ENCODE peak calls at places on chromosome 18, in four cellular contexts. K, O, D and S are unnamed samples. For H3K36me3, the result is how much of the 10 kb centered on the place peaks cover.

GRCh38 chr18:3726241-3726951 is 276.4 kb downstream of the TGIF1 start:
- DNase-seq in D (no peak), K (no peak), O (no peak), S (no peak)

GRCh38 chr18:35095983-35096676 is 54.9 kb downstream of the MAPRE2 start:
- DNase-seq in O (no peak), K (no peak), D (no peak), S (no peak)

GRCh38 chr18:28041366-28041765 is 135.6 kb downstream of the CDH2 start:
- DNase-seq in D (no peak), K (no peak), O (no peak), S (no peak)

GRCh38 chr18:54647176-54647575 is 56.1 kb downstream of the DYNAP start:
- DNase-seq in D (no peak), K (no peak), O (no peak), S (no peak)

GRCh38 chr18:74444104-74444503 is 13.0 kb downstream of the DIPK1C start:
- DNase-seq in K (no peak), D (no peak), O (no peak), S (no peak)

GRCh38 chr18:54192415-54192814 is 32.1 kb downstream of the MBD2 start:
- DNase-seq in K (no peak), O (no peak), D (no peak), S (no peak)

GRCh38 chr18:76482971-76483691 is 11.9 kb downstream of the ZNF516 start:
- DNase-seq in D (no peak), K (no peak), O (no peak), S (no peak)

GRCh38 chr18:63161032-63161727 is 158.4 kb downstream of the BCL2 start:
- DNase-seq in D (no peak), K (no peak), O (no peak), S (no peak)

GRCh38 chr18:68507781-68508180 is 207.1 kb downstream of the TMX3 start:
- DNase-seq in D (no peak), K (no peak), O (no peak), S (no peak)

GRCh38 chr18:46400449-46400848 is 256.6 kb downstream of the LOXHD1 start:
- DNase-seq in O (no peak), K (no peak), D (no peak), S (no peak)

GRCh38 chr18:28884304-28884703 is 707.4 kb upstream of the CDH2 start:
- DNase-seq in K (no peak), O (no peak), D (no peak), S (no peak)

GRCh38 chr18:52313213-52313612 is 26.8 kb upstream of the DCC start:
- DNase-seq in D (no peak), O (no peak), K (no peak), S (no peak)

GRCh38 chr18:56747857-56748256 is 96.7 kb downstream of the WDR7 start:
- DNase-seq in K (no peak), D (no peak), O (no peak), S (no peak)

GRCh38 chr18:6722680-6723079 is 6.8 kb upstream of the ARHGAP28 start:
- DNase-seq in K (no peak), O (no peak), D (no peak), S (peak)

GRCh38 chr18:22170421-22171262 is 1.3 kb downstream of the GATA6 start:
- DNase-seq in D (peak), O (no peak), K (peak), S (peak)

GRCh38 chr18:53941601-53942335 is 282.7 kb downstream of the MBD2 start:
- DNase-seq in D (no peak), K (no peak), O (no peak), S (no peak)

GRCh38 chr18:13500891-13501887 is 225.2 kb downstream of the FAM210A start:
- DNase-seq in O (peak), D (peak), K (no peak), S (no peak)

GRCh38 chr18:40159141-40160017 is 1795.7 kb upstream of the PIK3C3 start:
- DNase-seq in D (no peak), O (no peak), K (no peak), S (peak)

GRCh38 chr18:51278045-51278649 is 80.7 kb upstream of the MEX3C start:
- DNase-seq in K (no peak), O (no peak), D (no peak), S (peak)

GRCh38 chr18:54849683-54850082 is 21.4 kb downstream of the RAB27B start:
- DNase-seq in D (no peak), K (no peak), O (no peak), S (no peak)

GRCh38 chr18:69400253-69400975 is at the start of gene DOK6:
- DNase-seq in D (peak), O (no peak), K (peak), S (peak)

GRCh38 chr18:11752116-11752911 is 63.2 kb downstream of the GNAL start:
- DNase-seq in O (no peak), K (no peak), D (no peak), S (no peak)

GRCh38 chr18:55413474-55413873 is 174.5 kb downstream of the TCF4 start:
- DNase-seq in O (no peak), K (no peak), D (no peak), S (no peak)

GRCh38 chr18:36441872-36442271 is 144.4 kb downstream of the FHOD3 start:
- DNase-seq in K (no peak), D (no peak), O (no peak), S (no peak)

GRCh38 chr18:73235491-73235890 is 367.7 kb upstream of the NETO1 start:
- DNase-seq in O (no peak), K (no peak), D (no peak), S (no peak)

GRCh38 chr18:73235921-73236320 is 368.1 kb upstream of the NETO1 start:
- DNase-seq in O (no peak), K (no peak), D (no peak), S (no peak)

DNA sequence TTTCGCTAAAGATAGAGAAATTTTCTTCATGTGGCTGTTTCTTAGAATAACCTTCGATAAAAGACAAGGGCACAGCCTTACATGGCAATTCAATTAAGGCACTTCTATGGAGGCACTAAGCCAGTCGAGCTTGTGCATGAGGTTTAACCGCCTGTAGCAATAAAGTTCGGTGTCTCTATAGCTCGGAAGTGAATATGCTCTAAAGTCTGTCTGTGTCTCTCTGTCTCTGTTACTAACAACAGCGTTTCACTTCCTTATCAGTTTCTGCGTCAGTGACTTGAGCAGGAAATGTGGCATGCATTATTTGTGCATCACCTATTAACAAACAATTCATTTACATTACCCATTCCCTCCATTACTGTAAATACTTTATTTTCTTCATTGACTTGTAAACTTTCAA is 365.1 kb upstream of the NETO1 start:
- DNase-seq in K (no peak), D (no peak), O (no peak), S (no peak)
- H3K27ac ChIP-seq in K (no peak), D (no peak), O (no peak), S (no peak)

DNA sequence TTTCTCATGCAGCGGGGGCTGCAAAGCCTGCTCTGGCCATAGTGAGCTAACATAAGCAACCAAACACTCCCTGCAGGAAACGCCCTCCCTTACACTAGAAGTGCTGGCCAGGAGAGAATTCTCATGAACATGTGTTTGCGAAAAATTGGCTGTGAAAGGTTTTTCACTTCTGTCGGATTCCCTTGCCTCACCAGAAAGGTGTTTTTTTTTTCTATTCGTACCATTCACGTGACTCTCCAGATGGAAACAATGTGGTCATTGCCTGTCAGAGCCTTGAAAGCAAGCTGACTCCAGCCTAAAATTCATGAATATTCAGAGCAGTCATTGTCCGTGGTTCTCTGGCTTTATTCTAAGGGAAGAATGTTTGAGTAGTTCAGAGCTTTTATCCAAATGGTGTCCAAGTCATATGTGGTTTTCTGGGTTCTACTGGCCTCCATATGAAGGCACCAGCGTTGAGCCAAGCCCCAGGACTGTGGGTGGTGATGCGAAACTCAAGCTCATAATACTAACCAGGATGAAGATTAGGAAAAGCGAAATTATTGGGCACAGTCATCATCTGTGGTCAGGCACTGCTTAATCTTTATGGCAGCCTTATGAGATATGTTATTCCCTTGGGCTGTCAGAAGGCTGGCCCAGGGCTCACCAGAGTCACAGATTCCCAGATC is 236.4 kb downstream of the ALPK2 start:
- DNase-seq in K (no peak), O (no peak), D (no peak), S (no peak)
- H3K36me3 ChIP-seq in K (half or more), O (under half), D (half or more), S (under half)

GRCh38 chr18:8003878-8004675 is 437.0 kb downstream of the PTPRM start:
- DNase-seq in K (no peak), D (no peak), O (no peak), S (no peak)

GRCh38 chr18:8006979-8007378 is 439.9 kb downstream of the PTPRM start:
- DNase-seq in O (no peak), K (no peak), D (no peak), S (no peak)

GRCh38 chr18:8005870-8006269 is 438.8 kb downstream of the PTPRM start:
- DNase-seq in K (no peak), D (no peak), O (no peak), S (no peak)

DNA sequence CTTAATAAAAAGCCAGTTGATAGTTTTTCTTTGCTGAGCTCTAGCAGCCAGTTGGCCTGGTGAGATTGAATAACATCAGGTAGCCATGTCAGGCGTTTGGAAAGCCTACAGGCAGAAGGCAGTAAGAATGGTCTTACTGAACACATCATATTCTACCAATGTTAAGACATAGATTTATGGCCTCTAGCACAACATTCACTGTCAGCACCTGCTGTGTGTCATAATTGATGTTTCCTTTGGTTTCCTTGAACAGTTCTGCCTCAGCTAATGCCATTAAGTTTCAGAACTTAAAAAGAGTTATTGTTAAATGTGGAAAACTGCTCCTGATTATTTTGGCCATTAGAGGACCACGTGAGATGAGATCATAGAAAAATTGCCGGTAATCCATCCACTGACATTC is 434.6 kb downstream of the PTPRM start:
- DNase-seq in O (no peak), D (no peak), K (no peak), S (no peak)
- H3K27ac ChIP-seq in O (no peak), D (no peak), K (no peak), S (no peak)

GRCh38 chr18:26088482-26088881 is 1.9 kb downstream of the SS18 start:
- DNase-seq in O (no peak), K (no peak), D (no peak), S (no peak)
- H3K36me3 ChIP-seq in O (under half), K (under half), D (under half), S (under half)

GRCh38 chr18:79900610-79901570 is 50.6 kb downstream of the SLC66A2 start:
- DNase-seq in D (no peak), K (no peak), O (no peak), S (no peak)

GRCh38 chr18:79902075-79902474 is 49.4 kb downstream of the SLC66A2 start:
- DNase-seq in D (no peak), K (no peak), O (no peak), S (no peak)

GRCh38 chr18:79902640-79903039 is 48.8 kb downstream of the SLC66A2 start:
- DNase-seq in O (no peak), K (no peak), D (no peak), S (no peak)

GRCh38 chr18:79903071-79903635 is 48.3 kb downstream of the SLC66A2 start:
- DNase-seq in K (no peak), D (no peak), O (no peak), S (no peak)

GRCh38 chr18:79901665-79902064 is 49.8 kb downstream of the SLC66A2 start:
- DNase-seq in K (no peak), O (no peak), D (no peak), S (no peak)
- H3K27ac ChIP-seq in K (no peak), O (no peak), D (no peak), S (no peak)